ENCODE peak calls at places on chromosome 17, in seven cellular contexts. M is astrocyte of the cerebellum; J is stimulated activated CD4-positive, alpha-beta T cell treated with anti-CD3 and anti-CD28 coated beads, Interleukin-1b, Interleukin-23, amount 100 ng/mL, for 48 hours; B is brain microvascular endothelial cell; T is IMR-90; A is endothelial cell; K is posterior cingulate gyrus. O is an unnamed sample.

GRCh38 chr17:47267354-47267828 is 13.8 kb downstream of the ITGB3 start:
- DNase-seq in T (peak; percentile 94), K (no peak), B (peak; percentile 97), M (peak; percentile 98), A (no peak), J (no peak), O (no peak)

GRCh38 chr17:1752425-1752941 is 9.4 kb upstream of the SERPINF1 start:
- DNase-seq in A (no peak), M (no peak), B (no peak), K (no peak), J (no peak), T (no peak), O (no peak)

GRCh38 chr17:17723354-17724261 is 42.4 kb downstream of the RAI1 start:
- DNase-seq in T (peak; percentile 90), M (peak; percentile 49), K (peak; percentile 85), B (peak; percentile 74), J (no peak), A (peak; percentile 33), O (peak; percentile 17)

GRCh38 chr17:50667259-50668024 is 32.8 kb downstream of the ABCC3 start:
- DNase-seq in B (no peak), J (no peak), M (no peak), A (no peak), T (no peak), K (no peak), O (no peak)

GRCh38 chr17:28700830-28701492 is 10.7 kb downstream of the PROCA1 start:
- DNase-seq in B (no peak), J (no peak), M (no peak), K (no peak), T (no peak), A (no peak), O (no peak)

GRCh38 chr17:19672009-19672837 is 23.7 kb downstream of the ALDH3A2 start:
- DNase-seq in M (no peak), K (no peak), A (no peak), B (no peak), J (no peak), T (peak; percentile 8), O (no peak)

GRCh38 chr17:50056217-50056960 is 479 bp downstream of the ITGA3 start:
- DNase-seq in T (peak; percentile 69), K (peak; percentile 92), J (peak; percentile 77), A (peak; percentile 69), M (no peak), B (peak; percentile 46), O (peak; percentile 52)

GRCh38 chr17:55527520-55528118 is 16.4 kb upstream of the SMIM36 start:
- DNase-seq in J (no peak), A (peak; percentile 54), K (no peak), T (peak; percentile 65), B (peak; percentile 47), M (peak; percentile 38), O (no peak)

GRCh38 chr17:56756536-56756935 is 77.2 kb downstream of the C17orf67 start:
- DNase-seq in M (peak; percentile 33), T (peak; percentile 98), J (no peak), A (no peak), K (no peak), B (peak; percentile 96), O (no peak)

GRCh38 chr17:72806011-72806410 is 286.5 kb downstream of the SLC39A11 start:
- DNase-seq in J (no peak), T (peak; percentile 56), B (peak; percentile 42), K (no peak), A (no peak), M (no peak), O (no peak)

GRCh38 chr17:49691086-49691676 is 13.3 kb upstream of the SPOP start:
- DNase-seq in J (no peak), T (no peak), B (peak; percentile 75), M (no peak), A (no peak), K (no peak), O (no peak)

GRCh38 chr17:19753661-19754463 is 5.8 kb upstream of the ALDH3A1 start:
- DNase-seq in B (no peak), J (no peak), T (no peak), K (peak; percentile 87), M (no peak), A (no peak), O (no peak)

GRCh38 chr17:71188811-71189492 is 931.9 kb upstream of the SOX9 start:
- DNase-seq in A (no peak), J (no peak), T (peak; percentile 95), B (peak; percentile 72), M (peak; percentile 93), K (no peak), O (no peak)

GRCh38 chr17:16911141-16911937 is 60.6 kb downstream of the TNFRSF13B start:
- DNase-seq in A (peak; percentile 63), K (no peak), B (no peak), M (no peak), T (no peak), J (no peak), O (no peak)

GRCh38 chr17:954431-955164 is 25.0 kb downstream of the NXN start:
- DNase-seq in K (peak; percentile 42), T (peak; percentile 95), M (peak; percentile 88), J (no peak), B (peak; percentile 76), A (no peak), O (no peak)

GRCh38 chr17:41354538-41354937 is 3.9 kb upstream of the KRT33A start:
- DNase-seq in T (no peak), A (no peak), M (no peak), J (no peak), K (no peak), B (no peak), O (no peak)

GRCh38 chr17:82235775-82236141 is 6.9 kb downstream of the SLC16A3 start:
- DNase-seq in J (no peak), A (no peak), T (no peak), M (no peak), K (no peak), B (no peak), O (no peak)

GRCh38 chr17:1999557-2000251 is 25.4 kb downstream of the RTN4RL1 start:
- DNase-seq in T (peak; percentile 19), K (peak; percentile 88), B (no peak), M (no peak), A (peak; percentile 40), J (no peak), O (no peak)

GRCh38 chr17:74297941-74298340 is 23.9 kb downstream of the DNAI2 start:
- DNase-seq in M (no peak), K (no peak), B (no peak), J (peak; percentile 77), T (no peak), A (no peak), O (peak; percentile 55)

GRCh38 chr17:76123749-76124581 is 17.1 kb downstream of the FOXJ1 start:
- DNase-seq in T (no peak), A (no peak), B (no peak), J (no peak), M (no peak), K (no peak), O (no peak)

GRCh38 chr17:17792551-17793377 is 44.0 kb downstream of the SREBF1 start:
- DNase-seq in B (peak; percentile 53), J (peak; percentile 54), A (peak; percentile 46), K (peak; percentile 90), M (peak; percentile 45), T (peak; percentile 73), O (peak; percentile 60)

GRCh38 chr17:8117980-8118768 is at the start of gene ALOXE3:
- DNase-seq in A (no peak), K (peak; percentile 78), B (peak; percentile 59), M (no peak), T (peak; percentile 64), J (peak; percentile 29), O (peak; percentile 37)

GRCh38 chr17:82598256-82599011 is 49.8 kb downstream of the WDR45B start:
- DNase-seq in B (peak; percentile 72), A (no peak), T (peak; percentile 56), J (no peak), M (no peak), K (peak; percentile 35), O (no peak)

GRCh38 chr17:75876938-75877751 is 1.2 kb downstream of the TRIM47 start:
- DNase-seq in T (peak; percentile 97), M (peak; percentile 86), J (peak; percentile 45), A (no peak), B (peak; percentile 84), K (peak; percentile 93), O (no peak)

GRCh38 chr17:79651751-79652150 is 40.9 kb upstream of the RBFOX3 start:
- DNase-seq in T (no peak), J (no peak), B (no peak), K (no peak), A (no peak), M (no peak), O (no peak)

O was measured in T-helper 2 cell treated with Interferon-gamma antibody and Interleukin-4, amounts not matched to agents 5 μg/mL and 100 μg/mL, for 36 hours.